ENCODE peak calls at places on chromosome 4, in four cellular contexts. U is heart left ventricle, K is amniotic stem cell, B is SW480. D is an unnamed sample.

GRCh38 chr4:18798123-18798522 is 776.6 kb upstream of the LCORL start:
- DNase-seq in U (no peak), B (no peak), K (no peak), D (no peak)

GRCh38 chr4:2041234-2042130 is 17.6 kb upstream of the NAT8L start:
- DNase-seq in B (peak), U (peak), K (peak), D (peak)

GRCh38 chr4:13454786-13455185 is 29.4 kb downstream of the RAB28 start:
- DNase-seq in U (no peak), K (no peak), B (no peak), D (no peak)

GRCh38 chr4:117577686-117578085 is 456.6 kb upstream of the NDST3 start:
- DNase-seq in B (no peak), U (no peak), K (no peak), D (no peak)

GRCh38 chr4:1086011-1086410 is 27.4 kb downstream of the RNF212 start:
- DNase-seq in B (no peak), K (no peak), U (no peak), D (no peak)

GRCh38 chr4:87180767-87181166 is 39.7 kb downstream of the KLHL8 start:
- DNase-seq in B (no peak), K (no peak), U (no peak), D (no peak)

GRCh38 chr4:128859887-128860774 is 50.6 kb downstream of the JADE1 start:
- DNase-seq in B (no peak), U (no peak), K (peak), D (no peak)

GRCh38 chr4:139227729-139228404 is 50.8 kb upstream of the ELF2 start:
- DNase-seq in U (no peak), B (no peak), K (no peak), D (no peak)

GRCh38 chr4:128517739-128518510 is 230.3 kb upstream of the PGRMC2 start:
- DNase-seq in U (peak), B (peak), K (peak), D (peak)

GRCh38 chr4:184448828-184449227 is 25.5 kb downstream of the IRF2 start:
- DNase-seq in B (no peak), U (peak), K (no peak), D (peak)

GRCh38 chr4:187550256-187550950 is 445.2 kb upstream of the ZFP42 start:
- DNase-seq in K (peak), U (no peak), B (no peak), D (no peak)

GRCh38 chr4:142846729-142847606 is 867 bp upstream of the INPP4B start:
- DNase-seq in K (no peak), B (peak), U (peak), D (no peak)

GRCh38 chr4:8222609-8223391 is 23.7 kb downstream of the SH3TC1 start:
- DNase-seq in B (no peak), K (no peak), U (no peak), D (no peak)

GRCh38 chr4:3436798-3437581 is 4.8 kb upstream of the HGFAC start:
- DNase-seq in K (peak), U (no peak), B (peak), D (no peak)

GRCh38 chr4:180811556-180811955 is 1431.6 kb upstream of the TENM3 start:
- DNase-seq in B (no peak), K (no peak), U (no peak), D (no peak)

GRCh38 chr4:140858897-140859296 is 102.7 kb upstream of the TBC1D9 start:
- DNase-seq in K (no peak), U (peak), B (no peak), D (no peak)

GRCh38 chr4:29927895-29928294 is 792.3 kb upstream of the PCDH7 start:
- DNase-seq in B (no peak), U (no peak), K (no peak), D (no peak)

GRCh38 chr4:93828830-93829530 is 427 bp downstream of the ATOH1 start:
- DNase-seq in U (no peak), K (no peak), B (no peak), D (no peak)

GRCh38 chr4:101649790-101650450 is 140.6 kb upstream of the BANK1 start:
- DNase-seq in K (no peak), B (no peak), U (no peak), D (no peak)